ENCODE peak calls at places on chromosome 21, in ten cellular contexts. W, P, J, Z, Q, S, T, K, I and H are unnamed samples.

GRCh38 chr21:16928439-16928838 is 584.4 kb upstream of the CXADR start:
- DNase-seq in W (no peak), P (no peak), J (no peak), Z (no peak), Q (no peak), S (no peak), T (no peak), K (no peak), I (no peak), H (no peak)

GRCh38 chr21:25970254-25970930 is 200.2 kb downstream of the APP start:
- DNase-seq in W (no peak), P (no peak), J (no peak), Z (no peak), Q (no peak), S (no peak), T (no peak), K (no peak), I (no peak), H (no peak)

GRCh38 chr21:18373631-18374030 is 30.0 kb downstream of the TMPRSS15 start:
- DNase-seq in W (no peak), P (no peak), J (no peak), Z (no peak), Q (no peak), S (no peak), T (no peak), K (no peak), I (no peak), H (no peak)

GRCh38 chr21:41195311-41195710 is 27.4 kb downstream of the BACE2 start:
- DNase-seq in W (no peak), P (no peak), J (no peak), Z (no peak), Q (no peak), S (no peak), T (no peak), K (no peak), I (no peak), H (no peak)

GRCh38 chr21:37914211-37914900 is 1.9 kb downstream of the KCNJ6 start:
- DNase-seq in W (no peak), P (peak; percentile 85), J (no peak), Z (no peak), Q (no peak), S (peak; percentile 58), T (no peak), K (no peak), I (no peak), H (no peak)

GRCh38 chr21:37863842-37864241 is 52.4 kb downstream of the KCNJ6 start:
- DNase-seq in W (no peak), P (no peak), J (no peak), Z (no peak), Q (no peak), S (no peak), T (no peak), K (no peak), I (no peak), H (no peak)

GRCh38 chr21:42117229-42118048 is 46.3 kb downstream of the UMODL1 start:
- DNase-seq in W (peak; percentile 67), P (peak; percentile 72), J (peak; percentile 85), Z (peak; percentile 55), Q (no peak), S (peak; percentile 54), T (peak; percentile 86), K (no peak), I (no peak), H (no peak)

GRCh38 chr21:16624468-16625102 is 888.3 kb upstream of the CXADR start:
- DNase-seq in W (no peak), P (no peak), J (no peak), Z (no peak), Q (no peak), S (no peak), T (no peak), K (no peak), I (no peak), H (no peak)

GRCh38 chr21:33684923-33685560 is 42.7 kb downstream of the ITSN1 start:
- DNase-seq in W (no peak), P (no peak), J (no peak), Z (no peak), Q (no peak), S (no peak), T (no peak), K (no peak), I (no peak), H (no peak)

GRCh38 chr21:29360799-29361765 is 62.4 kb downstream of the BACH1 start:
- DNase-seq in W (no peak), P (no peak), J (no peak), Z (no peak), Q (no peak), S (no peak), T (no peak), K (no peak), I (no peak), H (no peak)

GRCh38 chr21:29904359-29905282 is 35.2 kb downstream of the GRIK1 start:
- DNase-seq in W (no peak), P (no peak), J (no peak), Z (no peak), Q (no peak), S (no peak), T (no peak), K (no peak), I (no peak), H (no peak)

GRCh38 chr21:27112186-27112585 is 145.3 kb upstream of the ADAMTS5 start:
- DNase-seq in W (no peak), P (no peak), J (no peak), Z (no peak), Q (no peak), S (no peak), T (no peak), K (no peak), I (no peak), H (no peak)

DNA sequence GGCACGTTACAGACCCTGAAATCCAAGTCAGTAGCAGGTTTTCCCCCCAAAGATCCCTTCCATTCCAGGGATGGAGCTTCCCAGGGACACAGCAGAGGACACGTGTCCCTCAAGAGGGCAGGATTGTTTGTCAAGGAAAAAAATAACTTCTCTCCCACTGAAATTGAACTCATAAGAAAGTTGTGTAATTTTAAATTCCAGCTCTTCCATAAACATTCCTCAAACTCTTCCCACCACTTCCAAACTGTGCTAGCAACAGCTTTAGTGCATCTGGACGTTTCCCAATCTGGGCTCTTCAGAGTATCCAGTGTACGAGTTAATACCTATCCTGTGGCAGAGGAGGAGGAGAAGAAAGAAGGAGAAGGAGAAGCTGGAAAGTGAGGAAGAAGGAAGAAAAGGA is 79.6 kb downstream of the PSMG1 start:
- DNase-seq in W (peak; percentile 28), P (no peak), J (no peak), Z (no peak), Q (no peak), S (no peak), T (peak; percentile 48), K (no peak), I (no peak), H (no peak)
- TF ChIP-seq CTCF in W (no peak), P (no peak), J (no peak), Z (no peak), Q (no peak), S (no peak), T (no peak), K (no peak), I (no peak), H (no peak)

GRCh38 chr21:39822042-39822441 is 45.2 kb upstream of the PCP4 start:
- DNase-seq in W (no peak), P (no peak), J (no peak), Z (no peak), Q (no peak), S (no peak), T (no peak), K (no peak), I (no peak), H (no peak)

GRCh38 chr21:39818557-39818956 is 48.7 kb upstream of the PCP4 start:
- DNase-seq in W (no peak), P (no peak), J (no peak), Z (no peak), Q (no peak), S (no peak), T (no peak), K (no peak), I (no peak), H (no peak)
- TF ChIP-seq CTCF in W (no peak), P (no peak), J (no peak), Z (no peak), Q (no peak), S (no peak), T (no peak), K (no peak), I (no peak), H (no peak)

DNA sequence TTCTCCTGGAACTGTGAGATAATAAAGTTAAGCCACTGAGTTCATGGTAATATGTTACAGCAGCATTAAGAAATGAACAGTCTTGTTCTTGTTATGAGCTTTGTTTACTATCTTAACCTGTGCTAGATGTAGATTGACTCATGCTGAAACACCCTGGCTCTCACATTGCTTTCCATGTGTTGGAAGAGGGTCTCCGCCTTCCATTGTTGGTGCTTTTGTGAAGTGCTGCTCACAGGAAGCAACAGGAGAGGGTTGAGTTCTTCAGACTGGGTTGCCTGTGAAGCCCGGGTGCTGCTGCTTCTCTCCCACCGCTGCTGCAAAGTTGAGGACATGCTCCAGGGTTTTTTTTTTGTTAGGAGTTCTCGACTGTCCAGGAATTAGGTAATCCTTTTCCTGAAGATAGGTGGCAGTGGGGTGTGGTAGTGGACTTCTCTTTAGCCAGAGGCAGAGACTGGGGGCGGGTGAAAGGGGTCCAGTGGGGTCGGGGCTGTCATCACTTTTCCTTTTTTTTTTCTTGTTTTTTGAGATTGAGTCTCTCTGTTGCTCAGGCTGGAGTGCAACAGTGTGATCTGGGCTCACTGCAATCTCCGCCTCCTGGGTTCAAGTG is 28.7 kb upstream of the HMGN1 start:
- DNase-seq in W (no peak), P (no peak), J (no peak), Z (no peak), Q (no peak), S (no peak), T (no peak), K (no peak), I (no peak), H (no peak)
- TF ChIP-seq CTCF in W (no peak), P (no peak), J (no peak), Z (no peak), Q (peak; percentile 21), S (no peak), T (no peak), K (no peak), I (no peak), H (no peak)

GRCh38 chr21:45149021-45149420 is 74.6 kb downstream of the ADARB1 start:
- DNase-seq in W (no peak), P (no peak), J (no peak), Z (no peak), Q (no peak), S (no peak), T (no peak), K (no peak), I (no peak), H (no peak)

GRCh38 chr21:45151484-45152115 is 77.2 kb downstream of the ADARB1 start:
- DNase-seq in W (no peak), P (no peak), J (no peak), Z (no peak), Q (no peak), S (no peak), T (peak; percentile 62), K (no peak), I (no peak), H (no peak)

GRCh38 chr21:45152265-45152746 is 77.9 kb downstream of the ADARB1 start:
- DNase-seq in W (no peak), P (no peak), J (no peak), Z (no peak), Q (no peak), S (no peak), T (peak; percentile 74), K (peak; percentile 78), I (no peak), H (no peak)

GRCh38 chr21:45148316-45149000 is 74.1 kb downstream of the ADARB1 start:
- DNase-seq in W (no peak), P (no peak), J (no peak), Z (no peak), Q (no peak), S (no peak), T (peak; percentile 68), K (no peak), I (no peak), H (no peak)

GRCh38 chr21:45150630-45151265 is 76.4 kb downstream of the ADARB1 start:
- DNase-seq in W (no peak), P (no peak), J (no peak), Z (no peak), Q (no peak), S (no peak), T (peak; percentile 66), K (no peak), I (no peak), H (no peak)
- TF ChIP-seq CTCF in W (no peak), P (no peak), J (no peak), Z (no peak), Q (no peak), S (no peak), T (no peak), K (no peak), I (no peak), H (no peak)